ENCODE peak calls at places on chromosomes 13 and 19, in four cellular contexts. K, E, H and X are unnamed samples.

GRCh38 chr13:105804561-105805190 is 730.8 kb downstream of the EFNB2 start:
- DNase-seq in K (no peak), E (no peak), H (no peak), X (no peak)

GRCh38 chr13:44012910-44013309 is 133.2 kb downstream of the LACC1 start:
- DNase-seq in K (no peak), E (no peak), H (no peak), X (no peak)

GRCh38 chr13:42883142-42883541 is 101.8 kb downstream of the FAM216B start:
- DNase-seq in K (no peak), E (no peak), H (no peak), X (no peak)

GRCh38 chr19:5022066-5022860 is 53.4 kb downstream of the KDM4B start:
- DNase-seq in K (no peak), E (no peak), H (no peak), X (no peak)

GRCh38 chr19:43754562-43755255 is at the start of gene SMG9:
- DNase-seq in K (peak), E (peak), H (peak), X (peak)

GRCh38 chr13:78910147-78910546 is 251.2 kb upstream of the OBI1 start:
- DNase-seq in K (no peak), E (no peak), H (no peak), X (no peak)

GRCh38 chr19:16497042-16497441 is 848 bp downstream of the C19orf44 start:
- DNase-seq in K (no peak), E (no peak), H (no peak), X (no peak)

GRCh38 chr13:35914662-35915061 is 216.5 kb downstream of the DCLK1 start:
- DNase-seq in K (no peak), E (no peak), H (no peak), X (no peak)

DNA sequence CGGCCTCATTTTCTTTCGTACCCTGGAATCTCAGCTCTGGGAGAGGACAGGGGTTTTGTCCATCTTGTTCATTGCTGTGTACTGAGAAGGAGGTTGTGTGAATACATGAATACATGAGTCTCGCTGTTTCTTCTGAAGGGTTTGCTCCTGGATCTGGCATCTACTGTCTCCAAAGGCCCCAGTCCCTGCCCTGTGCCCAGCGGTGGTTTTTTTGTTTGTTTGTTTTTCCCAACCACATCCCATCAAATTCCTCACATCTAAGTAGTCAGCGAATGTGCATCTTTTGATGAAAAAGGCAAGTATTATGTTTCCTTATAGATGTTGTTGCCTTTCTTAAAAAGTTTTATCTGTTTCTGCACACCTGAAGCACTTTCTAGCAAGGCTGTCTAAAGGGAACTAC is 12.5 kb downstream of the DCAF15 start:
- DNase-seq in K (no peak), E (no peak), H (no peak), X (no peak)
- TF ChIP-seq ELF4 in K (no peak), E (no peak), H (no peak), X (no peak)

DNA sequence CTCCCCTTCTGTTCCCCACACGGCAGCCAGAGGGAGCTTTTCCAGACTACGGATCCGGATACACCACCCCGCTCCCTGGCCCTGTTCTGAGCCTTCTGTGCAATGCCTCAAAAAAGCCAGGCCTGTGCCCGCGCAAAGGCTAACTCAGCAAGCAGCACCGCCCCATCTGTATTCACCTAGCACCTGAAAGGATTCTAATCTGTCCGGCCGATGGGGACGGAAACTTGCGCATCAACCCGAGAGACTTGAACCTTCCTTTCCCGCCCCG is 589 bp downstream of the ZBTB45 start:
- DNase-seq in K (peak), E (peak), H (peak), X (peak)
- TF ChIP-seq ELF4 in K (no peak), E (no peak), H (no peak), X (no peak)

GRCh38 chr19:19406878-19407639 is 1.6 kb downstream of the GATAD2A start:
- DNase-seq in K (no peak), E (no peak), H (peak), X (no peak)
- TF ChIP-seq ELF4 in K (no peak), E (no peak), H (no peak), X (no peak)

DNA sequence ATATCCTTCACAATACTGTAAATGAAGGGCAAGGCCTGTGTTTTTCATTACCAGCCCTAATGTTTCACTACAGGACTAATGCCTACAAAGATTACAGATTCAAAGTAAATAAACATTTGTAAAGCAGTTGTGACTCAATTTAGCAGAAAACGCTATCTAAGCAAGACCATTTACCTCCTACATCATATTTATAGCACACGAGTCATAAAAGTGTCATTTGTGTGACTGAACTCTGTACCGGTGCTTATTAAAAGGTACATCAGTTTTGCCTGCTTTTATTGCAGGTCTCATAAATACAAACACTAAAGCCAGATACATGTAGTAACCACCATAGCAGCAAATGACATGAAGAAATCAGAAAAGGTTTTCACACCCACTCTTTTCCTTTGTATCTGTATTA is 61.5 kb upstream of the SLC15A1 start:
- DNase-seq in K (no peak), E (no peak), H (no peak), X (peak)
- TF ChIP-seq ELF4 in K (no peak), E (no peak), H (no peak), X (no peak)

GRCh38 chr19:58570770-58571574 is 2.2 kb downstream of the MZF1 start:
- DNase-seq in K (no peak), E (peak), H (no peak), X (no peak)

GRCh38 chr19:58571575-58571947 is 1.6 kb downstream of the MZF1 start:
- DNase-seq in K (no peak), E (peak), H (no peak), X (no peak)

GRCh38 chr19:58573658-58574164 is 576 bp upstream of the MZF1 start:
- DNase-seq in K (no peak), E (no peak), H (no peak), X (no peak)

GRCh38 chr19:58572026-58572817 is 913 bp downstream of the MZF1 start:
- DNase-seq in K (no peak), E (no peak), H (no peak), X (no peak)

DNA sequence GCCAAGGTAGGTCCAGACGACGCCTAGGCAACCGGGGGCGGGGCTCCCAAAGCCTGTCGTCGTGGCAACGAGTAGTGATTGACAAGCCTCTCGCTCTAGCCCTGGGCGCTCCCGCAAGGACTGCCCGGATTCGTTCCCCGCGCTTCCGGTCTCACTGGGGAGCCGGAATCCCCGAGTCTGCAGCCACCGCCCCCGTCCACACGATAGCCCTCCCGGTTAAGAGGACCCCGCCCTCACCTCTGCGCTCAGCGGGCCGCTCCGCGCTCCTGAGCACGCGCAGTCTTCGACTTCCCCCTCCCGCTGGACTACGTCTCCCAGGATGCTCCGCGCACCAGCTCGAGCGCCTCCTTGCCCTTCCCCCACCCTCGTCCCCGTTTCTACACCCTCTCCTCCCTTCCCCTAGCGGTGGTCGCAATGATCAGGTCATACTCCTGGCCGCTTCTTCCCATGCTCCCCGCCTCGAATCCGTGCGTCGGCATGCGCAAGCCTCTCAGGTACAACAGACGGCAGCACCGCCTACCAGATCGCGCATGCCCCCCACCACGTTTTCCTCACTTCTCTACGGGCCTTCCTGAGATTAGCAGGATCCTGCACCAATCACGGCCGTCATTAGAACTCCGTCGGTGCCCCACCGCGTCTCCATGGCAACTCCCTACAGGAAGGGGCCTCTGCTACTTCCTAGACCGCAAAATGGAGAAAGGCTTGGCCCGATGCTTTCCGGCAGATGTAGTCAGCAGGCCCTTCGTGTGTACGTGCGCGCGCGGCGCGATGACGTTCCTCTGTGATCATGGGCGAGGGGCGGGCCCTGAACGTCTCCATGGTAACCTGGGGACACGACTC is at the start of gene MZF1:
- DNase-seq in K (peak), E (peak), H (peak), X (peak)
- TF ChIP-seq ELF4 in K (peak), E (no peak), H (peak), X (peak)

GRCh38 chr19:35848919-35849505 is 3.3 kb downstream of the NPHS1 start:
- DNase-seq in K (no peak), E (no peak), H (no peak), X (no peak)

GRCh38 chr19:35853038-35853756 is 893 bp upstream of the NPHS1 start:
- DNase-seq in K (no peak), E (no peak), H (no peak), X (no peak)

GRCh38 chr19:35852029-35852780 is at the start of gene NPHS1:
- DNase-seq in K (no peak), E (no peak), H (no peak), X (no peak)

GRCh38 chr19:35848486-35848885 is 3.8 kb downstream of the NPHS1 start:
- DNase-seq in K (no peak), E (no peak), H (no peak), X (no peak)

GRCh38 chr19:35851213-35852028 is 883 bp downstream of the NPHS1 start:
- DNase-seq in K (no peak), E (peak), H (no peak), X (peak)
- TF ChIP-seq ELF4 in K (no peak), E (no peak), H (no peak), X (no peak)